ENCODE peak calls at places on chromosomes 12 and 14, in seven cellular contexts. D, T, I, X, O, P and M are unnamed samples.

GRCh38 chr12:40446385-40446784 is 221.6 kb downstream of the LRRK2 start:
- DNase-seq in X (no peak), D (no peak), T (peak; percentile 32), I (no peak), O (no peak), P (peak; percentile 6), M (peak; percentile 35)

GRCh38 chr12:77130193-77130592 is 64.8 kb upstream of the E2F7 start:
- DNase-seq in P (peak; percentile 9), O (no peak), X (no peak), I (no peak), D (no peak), T (no peak), M (no peak)

GRCh38 chr12:11901687-11902524 is 168.8 kb upstream of the BCL2L14 start:
- DNase-seq in X (no peak), D (no peak), O (peak; percentile 78), I (no peak), P (no peak), T (no peak), M (no peak)

GRCh38 chr14:34496007-34496678 is 34.1 kb upstream of the SPTSSA start:
- DNase-seq in P (peak; percentile 31), D (no peak), X (no peak), O (no peak), T (no peak), I (peak; percentile 21), M (no peak)

GRCh38 chr12:130566446-130567155 is 149.5 kb downstream of the RIMBP2 start:
- DNase-seq in X (no peak), P (no peak), O (no peak), D (no peak), I (no peak), T (no peak), M (no peak)

GRCh38 chr12:92928431-92928961 is 599 bp downstream of the EEA1 start:
- DNase-seq in X (no peak), I (no peak), O (peak; percentile 78), P (peak; percentile 19), D (peak; percentile 57), T (peak; percentile 13), M (peak; percentile 60)

GRCh38 chr14:100525615-100526014 is 61.6 kb downstream of the BEGAIN start:
- DNase-seq in T (no peak), D (no peak), X (peak; percentile 4), O (no peak), I (peak; percentile 23), P (no peak), M (no peak)

GRCh38 chr14:54637829-54638446 is 71.0 kb downstream of the SAMD4A start:
- DNase-seq in P (peak; percentile 49), X (no peak), O (no peak), D (no peak), T (no peak), I (no peak), M (no peak)

GRCh38 chr14:68689426-68689825 is 103.4 kb downstream of the ZFP36L1 start:
- DNase-seq in D (no peak), O (no peak), P (no peak), T (no peak), X (no peak), I (no peak), M (no peak)

GRCh38 chr12:91053951-91054715 is 3.7 kb downstream of the KERA start:
- DNase-seq in O (no peak), D (no peak), I (no peak), P (peak; percentile 94), T (no peak), X (no peak), M (no peak)

GRCh38 chr12:84874825-84875139 is 37.8 kb downstream of the SLC6A15 start:
- DNase-seq in O (no peak), X (no peak), I (no peak), P (no peak), D (no peak), T (no peak), M (no peak)
- TF ChIP-seq CTCF in O (peak; percentile 55), X (peak; percentile 56), I (no peak), P (no peak), D (no peak), T (no peak), M (no peak)

GRCh38 chr12:119784673-119785072 is 92.4 kb downstream of the CIT start:
- DNase-seq in D (no peak), T (no peak), I (no peak), O (no peak), X (no peak), P (no peak), M (no peak)
- TF ChIP-seq CTCF in D (no peak), T (no peak), I (no peak), O (no peak), X (no peak), P (no peak), M (no peak)

GRCh38 chr14:49992901-49993335 is 100.0 kb downstream of the ARF6 start:
- DNase-seq in T (no peak), P (peak; percentile 74), D (no peak), X (no peak), I (no peak), O (peak; percentile 80), M (no peak)
- TF ChIP-seq CTCF in T (no peak), P (no peak), D (no peak), X (no peak), I (no peak), O (no peak), M (no peak)

GRCh38 chr12:128944956-128945355 is 91.7 kb downstream of the GLT1D1 start:
- DNase-seq in X (no peak), I (no peak), D (no peak), P (no peak), O (no peak), T (no peak), M (no peak)

GRCh38 chr12:128951448-128951847 is 98.2 kb downstream of the GLT1D1 start:
- DNase-seq in P (no peak), X (no peak), O (no peak), D (no peak), I (no peak), T (no peak), M (no peak)

GRCh38 chr12:128942960-128943477 is 89.7 kb downstream of the GLT1D1 start:
- DNase-seq in X (no peak), O (no peak), P (no peak), T (no peak), D (no peak), I (no peak), M (no peak)

GRCh38 chr12:128947199-128947598 is 93.9 kb downstream of the GLT1D1 start:
- DNase-seq in O (no peak), T (no peak), I (no peak), P (no peak), D (no peak), X (no peak), M (no peak)
- TF ChIP-seq CTCF in O (no peak), T (no peak), I (no peak), P (no peak), D (no peak), X (no peak), M (no peak)

GRCh38 chr12:64699504-64700115 is 59.6 kb downstream of the GNS start:
- DNase-seq in D (no peak), P (no peak), X (no peak), I (peak; percentile 29), O (no peak), T (no peak), M (peak; percentile 86)

GRCh38 chr12:64695550-64695949 is 63.7 kb downstream of the GNS start:
- DNase-seq in P (no peak), D (no peak), O (no peak), X (no peak), I (no peak), T (no peak), M (no peak)

GRCh38 chr12:64691793-64692583 is 67.2 kb downstream of the GNS start:
- DNase-seq in O (no peak), D (no peak), I (no peak), T (no peak), X (no peak), P (no peak), M (no peak)

GRCh38 chr12:64694130-64695078 is 64.8 kb downstream of the GNS start:
- DNase-seq in X (no peak), I (no peak), D (no peak), T (no peak), O (no peak), P (no peak), M (no peak)

DNA sequence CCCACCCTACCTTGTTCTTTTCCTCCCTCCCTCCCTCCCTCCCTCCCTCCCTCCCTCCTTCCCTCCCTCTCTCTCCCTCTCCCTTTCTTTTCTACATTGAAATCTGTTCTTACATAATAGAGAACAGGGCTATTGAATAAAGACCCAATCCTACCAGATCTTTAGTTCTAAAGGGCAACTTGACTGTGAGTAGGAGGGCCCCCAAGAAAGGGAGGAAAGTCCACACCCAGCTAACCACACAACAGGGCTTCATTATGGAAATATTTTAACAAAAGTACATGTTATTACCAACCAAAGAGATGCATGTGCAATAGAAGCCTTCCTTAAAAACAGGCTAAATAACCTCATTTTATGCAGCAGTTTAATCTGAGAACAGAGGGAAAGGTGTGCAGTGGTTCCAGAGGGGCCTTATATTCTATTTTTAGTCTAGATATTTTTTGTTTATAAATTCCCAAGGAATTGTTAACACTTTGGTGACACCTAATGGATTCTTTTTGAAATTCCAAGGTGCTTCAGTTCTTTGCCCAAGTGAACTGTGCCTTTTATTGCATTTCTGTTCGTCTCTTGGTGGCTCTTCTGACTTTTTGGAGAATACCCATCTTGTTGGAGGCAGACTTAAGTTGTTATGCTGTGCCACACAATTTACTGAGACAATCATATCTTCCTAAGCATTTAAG is 63.0 kb downstream of the GNS start:
- DNase-seq in P (peak; percentile 41), D (no peak), O (no peak), I (no peak), T (peak; percentile 42), X (no peak), M (peak; percentile 40)
- TF ChIP-seq CTCF in P (peak; percentile 57), D (peak; percentile 51), O (no peak), I (no peak), T (peak; percentile 78), X (peak; percentile 19), M (no peak)

DNA sequence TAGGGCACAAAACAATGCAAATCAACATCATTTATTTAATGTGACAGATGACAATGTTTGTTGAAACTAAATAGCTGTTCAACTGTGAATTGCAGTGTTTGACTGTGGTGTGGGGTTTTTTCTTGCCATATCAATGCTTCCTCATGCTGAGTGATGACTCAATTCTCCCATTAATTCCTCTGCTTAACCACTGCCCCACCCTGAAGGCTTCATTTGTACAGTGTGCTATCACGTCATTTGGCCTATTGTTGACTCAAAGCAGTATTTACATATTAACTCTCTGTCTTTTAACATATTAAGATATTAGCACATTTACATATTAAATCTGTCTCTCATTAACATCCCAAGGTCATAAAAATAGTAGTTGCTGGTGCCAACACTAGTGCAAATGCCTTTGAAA is 164.8 kb upstream of the NRXN3 start:
- DNase-seq in O (no peak), D (no peak), I (no peak), P (peak; percentile 1), T (peak; percentile 17), X (no peak), M (peak; percentile 43)
- TF ChIP-seq CTCF in O (no peak), D (no peak), I (no peak), P (no peak), T (no peak), X (no peak), M (no peak)

DNA sequence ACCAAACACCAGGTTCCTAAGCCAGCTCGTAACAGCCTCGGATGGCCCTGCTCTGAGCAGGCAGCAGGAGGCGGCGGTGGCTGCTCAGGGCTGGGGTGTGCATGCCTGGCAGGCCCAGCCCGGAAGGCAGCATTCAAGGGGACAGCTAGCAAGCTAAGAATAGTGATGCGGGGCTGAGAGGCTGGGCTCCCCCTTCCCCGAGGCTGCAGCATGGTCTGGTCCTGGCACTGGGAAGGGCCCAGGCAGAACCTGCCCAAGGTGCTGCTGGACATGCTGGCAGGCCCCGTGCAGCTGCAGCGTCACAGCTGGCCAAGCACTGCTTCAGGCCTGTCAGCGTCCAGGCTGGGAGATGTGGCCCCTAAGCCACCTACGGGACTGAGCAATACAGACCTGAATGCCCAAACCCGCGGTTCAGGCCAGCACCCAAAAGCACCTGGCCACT is 26.4 kb upstream of the NUDT14 start:
- DNase-seq in I (no peak), P (no peak), X (no peak), O (no peak), D (no peak), T (no peak), M (peak; percentile 52)
- TF ChIP-seq CTCF in I (no peak), P (no peak), X (no peak), O (no peak), D (peak; percentile 37), T (no peak), M (peak; percentile 24)